ENCODE peak calls at places on chromosome 3, in nine cellular contexts. V is endodermal cell; C is aorta; J is iPS-NIHi11; Q is NCI-H345; A is activated effector memory CD4-positive, alpha-beta T cell treated with anti-CD3 and anti-CD28 coated beads, Interleukin-2, amount 50 U/mL, for 16 hours; B is stimulated activated CD8-positive, alpha-beta memory T cell treated with anti-CD3 and anti-CD28 coated beads, Interleukin-4, amount 100 ng/mL, for 48 hours; N is stimulated activated naive CD8-positive, alpha-beta T cell treated with anti-CD3 and anti-CD28 coated beads, Interleukin-15, amount 100 ng/mL, for 72 hours; K is activated gamma-delta T cell. S is an unnamed sample.

GRCh38 chr3:58234516-58234931 is 3.1 kb upstream of the ABHD6 start:
- DNase-seq in V (no peak), C (no peak), J (no peak), Q (peak; percentile 31), A (no peak), B (no peak), N (no peak), K (no peak), S (no peak)

GRCh38 chr3:131840151-131840797 is 194.5 kb downstream of the CPNE4 start:
- DNase-seq in V (no peak), C (no peak), J (no peak), Q (no peak), A (no peak), B (no peak), N (no peak), K (no peak), S (no peak)

GRCh38 chr3:140319801-140320200 is 358.1 kb upstream of the TRIM42 start:
- DNase-seq in V (no peak), C (no peak), J (no peak), Q (peak; percentile 46), A (no peak), B (no peak), N (no peak), K (no peak), S (no peak)

GRCh38 chr3:178382388-178383061 is 153.7 kb upstream of the KCNMB2 start:
- DNase-seq in V (no peak), C (no peak), J (no peak), Q (no peak), A (no peak), B (no peak), N (no peak), K (no peak), S (no peak)

GRCh38 chr3:170021083-170021482 is 16.7 kb upstream of the GPR160 start:
- DNase-seq in V (no peak), C (no peak), J (peak; percentile 31), Q (no peak), A (no peak), B (no peak), N (no peak), K (no peak), S (no peak)

GRCh38 chr3:179590669-179591068 is 13.8 kb downstream of the MRPL47 start:
- DNase-seq in V (no peak), C (no peak), J (no peak), Q (no peak), A (no peak), B (no peak), N (no peak), K (no peak), S (no peak)

GRCh38 chr3:28972921-28973320 is 307.9 kb upstream of the RBMS3 start:
- DNase-seq in V (no peak), C (no peak), J (no peak), Q (no peak), A (no peak), B (no peak), N (no peak), K (no peak), S (no peak)

GRCh38 chr3:45048244-45048643 is 22.1 kb downstream of the CLEC3B start:
- DNase-seq in V (no peak), C (no peak), J (no peak), Q (no peak), A (no peak), B (no peak), N (no peak), K (no peak), S (no peak)

GRCh38 chr3:165070682-165071081 is 7.6 kb downstream of the SI start:
- DNase-seq in V (peak; percentile 43), C (no peak), J (no peak), Q (no peak), A (no peak), B (no peak), N (no peak), K (no peak), S (no peak)

GRCh38 chr3:160400631-160401150 is 1.2 kb downstream of the SMC4 start:
- DNase-seq in V (peak; percentile 59), C (peak; percentile 77), J (peak; percentile 20), Q (no peak), A (peak; percentile 71), B (peak; percentile 39), N (peak; percentile 38), K (peak; percentile 11), S (peak; percentile 83)

GRCh38 chr3:72818092-72818721 is 30.0 kb downstream of the SHQ1 start:
- DNase-seq in V (no peak), C (no peak), J (no peak), Q (no peak), A (no peak), B (no peak), N (no peak), K (no peak), S (no peak)

GRCh38 chr3:127529346-127530188 is 61.0 kb downstream of the TPRA1 start:
- DNase-seq in V (peak; percentile 6), C (no peak), J (no peak), Q (no peak), A (no peak), B (no peak), N (no peak), K (no peak), S (no peak)

GRCh38 chr3:31895471-31895870 is 85.6 kb downstream of the OSBPL10 start:
- DNase-seq in V (no peak), C (no peak), J (no peak), Q (no peak), A (no peak), B (no peak), N (no peak), K (no peak), S (no peak)

GRCh38 chr3:99945328-99945995 is 127.8 kb downstream of the CMSS1 start:
- DNase-seq in V (no peak), C (no peak), J (no peak), Q (peak; percentile 36), A (no peak), B (no peak), N (no peak), K (no peak), S (peak; percentile 71)

GRCh38 chr3:152909180-152909883 is 74.4 kb downstream of the P2RY1 start:
- DNase-seq in V (no peak), C (no peak), J (no peak), Q (no peak), A (no peak), B (no peak), N (no peak), K (no peak), S (no peak)

GRCh38 chr3:129624347-129625070 is 18.0 kb upstream of the PLXND1 start:
- DNase-seq in V (peak; percentile 47), C (peak; percentile 68), J (no peak), Q (no peak), A (peak; percentile 52), B (no peak), N (no peak), K (no peak), S (peak; percentile 76)

GRCh38 chr3:146165370-146165769 is 4.4 kb upstream of the PLOD2 start:
- DNase-seq in V (no peak), C (no peak), J (no peak), Q (no peak), A (no peak), B (no peak), N (no peak), K (no peak), S (no peak)

GRCh38 chr3:29430558-29430971 is 149.7 kb downstream of the RBMS3 start:
- DNase-seq in V (no peak), C (no peak), J (no peak), Q (peak; percentile 42), A (no peak), B (no peak), N (no peak), K (no peak), S (no peak)

GRCh38 chr3:157398598-157398997 is 38.1 kb upstream of the PTX3 start:
- DNase-seq in V (no peak), C (no peak), J (no peak), Q (no peak), A (no peak), B (no peak), N (no peak), K (no peak), S (no peak)

GRCh38 chr3:150331978-150332568 is 76.0 kb upstream of the TSC22D2 start:
- DNase-seq in V (no peak), C (no peak), J (no peak), Q (no peak), A (no peak), B (no peak), N (no peak), K (no peak), S (no peak)

GRCh38 chr3:129045675-129046036 is 14.9 kb upstream of the GP9 start:
- DNase-seq in V (peak; percentile 58), C (peak; percentile 85), J (peak; percentile 71), Q (no peak), A (peak; percentile 74), B (peak; percentile 62), N (peak; percentile 55), K (no peak), S (peak; percentile 79)

GRCh38 chr3:8606666-8607065 is 37.9 kb downstream of the SSUH2 start:
- DNase-seq in V (peak; percentile 44), C (no peak), J (no peak), Q (no peak), A (no peak), B (no peak), N (no peak), K (no peak), S (peak; percentile 54)

GRCh38 chr3:108219336-108219735 is 2.9 kb downstream of the IFT57 start:
- DNase-seq in V (no peak), C (no peak), J (no peak), Q (no peak), A (no peak), B (no peak), N (no peak), K (no peak), S (no peak)

GRCh38 chr3:154121236-154122095 is at the start of gene ARHGEF26:
- DNase-seq in V (peak; percentile 97), C (peak; percentile 97), J (peak; percentile 96), Q (peak; percentile 80), A (peak; percentile 88), B (peak; percentile 82), N (peak; percentile 65), K (peak; percentile 22), S (peak; percentile 95)

GRCh38 chr3:100047455-100048141 is 66.7 kb downstream of the FILIP1L start:
- DNase-seq in V (no peak), C (no peak), J (no peak), Q (no peak), A (no peak), B (no peak), N (peak; percentile 37), K (no peak), S (no peak)

GRCh38 chr3:146161725-146162047 is 702 bp upstream of the PLOD2 start:
- DNase-seq in V (no peak), C (no peak), J (no peak), Q (no peak), A (no peak), B (no peak), N (no peak), K (no peak), S (peak; percentile 87)

GRCh38 chr3:190004656-190005055 is 116.0 kb downstream of the P3H2 start:
- DNase-seq in V (no peak), C (no peak), J (no peak), Q (no peak), A (no peak), B (no peak), N (no peak), K (no peak), S (no peak)

GRCh38 chr3:160649596-160649995 is 27.4 kb upstream of the ARL14 start:
- DNase-seq in V (no peak), C (no peak), J (no peak), Q (no peak), A (no peak), B (no peak), N (no peak), K (no peak), S (no peak)

GRCh38 chr3:123536153-123536895 is 48.5 kb downstream of the HACD2 start:
- DNase-seq in V (no peak), C (no peak), J (no peak), Q (no peak), A (no peak), B (no peak), N (no peak), K (no peak), S (no peak)

GRCh38 chr3:52533623-52534280 is at the start of gene NT5DC2:
- DNase-seq in V (peak; percentile 84), C (peak; percentile 89), J (peak; percentile 96), Q (peak; percentile 73), A (peak; percentile 89), B (peak; percentile 79), N (peak; percentile 72), K (peak; percentile 62), S (peak; percentile 88)

GRCh38 chr3:113615976-113616375 is 80.5 kb downstream of the USF3 start:
- DNase-seq in V (no peak), C (peak; percentile 77), J (no peak), Q (no peak), A (no peak), B (no peak), N (no peak), K (no peak), S (no peak)